ENCODE peak calls at places on chromosomes 13 and 19, in five cellular contexts. One of them, this sample, is unnamed.

GRCh38 chr19:14116525-14116917 is 1.0 kb downstream of the PRKACA start:
- DNase-seq in HCT116: no peak
- DNase-seq in endothelial cell of umbilical vein: no peak
- DNase-seq in fibroblast of lung: no peak
- DNase-seq in endodermal cell: no peak
- DNase-seq in this sample: no peak

GRCh38 chr13:112702341-112702982 is 12.6 kb downstream of the ATP11A start:
- DNase-seq in HCT116: no peak
- DNase-seq in endothelial cell of umbilical vein: no peak
- DNase-seq in fibroblast of lung: no peak
- DNase-seq in endodermal cell: peak; percentile 54
- DNase-seq in this sample: peak; percentile 52

GRCh38 chr13:113661506-113661905 is 3.5 kb upstream of the ATP4B start:
- DNase-seq in HCT116: no peak
- DNase-seq in endothelial cell of umbilical vein: no peak
- DNase-seq in fibroblast of lung: no peak
- DNase-seq in endodermal cell: no peak
- DNase-seq in this sample: no peak

GRCh38 chr19:8738377-8738776 is 16.9 kb downstream of the OR2Z1 start:
- DNase-seq in HCT116: no peak
- DNase-seq in endothelial cell of umbilical vein: no peak
- DNase-seq in fibroblast of lung: no peak
- DNase-seq in endodermal cell: no peak
- DNase-seq in this sample: no peak

GRCh38 chr13:104253063-104253680 is 1187.0 kb upstream of the SLC10A2 start:
- DNase-seq in HCT116: no peak
- DNase-seq in endothelial cell of umbilical vein: peak; percentile 54
- DNase-seq in fibroblast of lung: peak; percentile 4
- DNase-seq in endodermal cell: no peak
- DNase-seq in this sample: no peak

GRCh38 chr13:51045450-51045849 is 65.6 kb downstream of the C13orf42 start:
- DNase-seq in HCT116: no peak
- DNase-seq in endothelial cell of umbilical vein: no peak
- DNase-seq in fibroblast of lung: no peak
- DNase-seq in endodermal cell: peak; percentile 44
- DNase-seq in this sample: no peak

GRCh38 chr13:45341799-45342584 is 1.0 kb upstream of the TPT1 start:
- DNase-seq in HCT116: no peak
- DNase-seq in endothelial cell of umbilical vein: no peak
- DNase-seq in fibroblast of lung: peak; percentile 37
- DNase-seq in endodermal cell: no peak
- DNase-seq in this sample: peak; percentile 76

GRCh38 chr13:31982124-31982523 is 49.5 kb upstream of the FRY start:
- DNase-seq in HCT116: no peak
- DNase-seq in endothelial cell of umbilical vein: no peak
- DNase-seq in fibroblast of lung: peak; percentile 31
- DNase-seq in endodermal cell: no peak
- DNase-seq in this sample: no peak

GRCh38 chr13:56528040-56528760 is 612.5 kb upstream of the PRR20A start:
- DNase-seq in HCT116: no peak
- DNase-seq in endothelial cell of umbilical vein: no peak
- DNase-seq in fibroblast of lung: no peak
- DNase-seq in endodermal cell: no peak
- DNase-seq in this sample: no peak

GRCh38 chr19:29326351-29326750 is 113.4 kb upstream of the UQCRFS1 start:
- DNase-seq in HCT116: no peak
- DNase-seq in endothelial cell of umbilical vein: no peak
- DNase-seq in fibroblast of lung: no peak
- DNase-seq in endodermal cell: no peak
- DNase-seq in this sample: no peak

GRCh38 chr19:16381756-16382401 is 57.3 kb downstream of the KLF2 start:
- DNase-seq in HCT116: no peak
- DNase-seq in endothelial cell of umbilical vein: no peak
- DNase-seq in fibroblast of lung: no peak
- DNase-seq in endodermal cell: no peak
- DNase-seq in this sample: peak; percentile 95

GRCh38 chr13:42991892-42992584 is at the start of gene EPSTI1:
- DNase-seq in HCT116: no peak
- DNase-seq in endothelial cell of umbilical vein: peak; percentile 77
- DNase-seq in fibroblast of lung: peak; percentile 68
- DNase-seq in endodermal cell: peak; percentile 90
- DNase-seq in this sample: peak; percentile 87

GRCh38 chr13:37011002-37011401 is 10.4 kb downstream of the EXOSC8 start:
- DNase-seq in HCT116: no peak
- DNase-seq in endothelial cell of umbilical vein: no peak
- DNase-seq in fibroblast of lung: peak; percentile 25
- DNase-seq in endodermal cell: no peak
- DNase-seq in this sample: no peak

GRCh38 chr19:30780032-30780431 is 407.8 kb downstream of the ZNF536 start:
- DNase-seq in HCT116: no peak
- DNase-seq in endothelial cell of umbilical vein: no peak
- DNase-seq in fibroblast of lung: no peak
- DNase-seq in endodermal cell: no peak
- DNase-seq in this sample: no peak

GRCh38 chr19:17888260-17888659 is 16.5 kb downstream of the SLC5A5 start:
- DNase-seq in HCT116: no peak
- DNase-seq in endothelial cell of umbilical vein: no peak
- DNase-seq in fibroblast of lung: no peak
- DNase-seq in endodermal cell: no peak
- DNase-seq in this sample: no peak

GRCh38 chr19:18785179-18786124 is 5.7 kb downstream of the COMP start:
- DNase-seq in HCT116: peak; percentile 60
- DNase-seq in endothelial cell of umbilical vein: peak; percentile 34
- DNase-seq in fibroblast of lung: peak; percentile 38
- DNase-seq in endodermal cell: peak; percentile 99
- DNase-seq in this sample: peak; percentile 90

GRCh38 chr13:50809133-50810090 is 34.1 kb downstream of the DLEU7 start:
- DNase-seq in HCT116: no peak
- DNase-seq in endothelial cell of umbilical vein: no peak
- DNase-seq in fibroblast of lung: no peak
- DNase-seq in endodermal cell: no peak
- DNase-seq in this sample: no peak

GRCh38 chr19:46990998-46991676 is 28.5 kb upstream of the NPAS1 start:
- DNase-seq in HCT116: peak; percentile 48
- DNase-seq in endothelial cell of umbilical vein: peak; percentile 83
- DNase-seq in fibroblast of lung: peak; percentile 70
- DNase-seq in endodermal cell: peak; percentile 95
- DNase-seq in this sample: peak; percentile 88

GRCh38 chr19:34430738-34431625 is 2.8 kb downstream of the UBA2 start:
- DNase-seq in HCT116: peak; percentile 35
- DNase-seq in endothelial cell of umbilical vein: peak; percentile 73
- DNase-seq in fibroblast of lung: peak; percentile 41
- DNase-seq in endodermal cell: peak; percentile 58
- DNase-seq in this sample: no peak

GRCh38 chr13:77728265-77728966 is 30.9 kb downstream of the SLAIN1 start:
- DNase-seq in HCT116: no peak
- DNase-seq in endothelial cell of umbilical vein: no peak
- DNase-seq in fibroblast of lung: peak; percentile 1
- DNase-seq in endodermal cell: no peak
- DNase-seq in this sample: no peak

GRCh38 chr13:20415694-20416107 is 110.0 kb downstream of the CRYL1 start:
- DNase-seq in HCT116: no peak
- DNase-seq in endothelial cell of umbilical vein: no peak
- DNase-seq in fibroblast of lung: no peak
- DNase-seq in endodermal cell: no peak
- DNase-seq in this sample: no peak

GRCh38 chr19:8585894-8586750 is 8.9 kb upstream of the MYO1F start:
- DNase-seq in HCT116: peak; percentile 49
- DNase-seq in endothelial cell of umbilical vein: no peak
- DNase-seq in fibroblast of lung: peak; percentile 36
- DNase-seq in endodermal cell: peak; percentile 97
- DNase-seq in this sample: no peak

GRCh38 chr19:4713384-4713951 is 10.2 kb downstream of the DPP9 start:
- DNase-seq in HCT116: peak; percentile 94
- DNase-seq in endothelial cell of umbilical vein: peak; percentile 94
- DNase-seq in fibroblast of lung: peak; percentile 100
- DNase-seq in endodermal cell: no peak
- DNase-seq in this sample: peak; percentile 94

GRCh38 chr19:50155520-50156109 is 7.5 kb downstream of the IZUMO2 start:
- DNase-seq in HCT116: no peak
- DNase-seq in endothelial cell of umbilical vein: no peak
- DNase-seq in fibroblast of lung: no peak
- DNase-seq in endodermal cell: peak; percentile 65
- DNase-seq in this sample: no peak

GRCh38 chr13:105345116-105345515 is 1190.3 kb downstream of the EFNB2 start:
- DNase-seq in HCT116: no peak
- DNase-seq in endothelial cell of umbilical vein: no peak
- DNase-seq in fibroblast of lung: no peak
- DNase-seq in endodermal cell: no peak
- DNase-seq in this sample: no peak

GRCh38 chr13:99150575-99151370 is 49.9 kb upstream of the UBAC2 start:
- DNase-seq in HCT116: no peak
- DNase-seq in endothelial cell of umbilical vein: no peak
- DNase-seq in fibroblast of lung: peak; percentile 80
- DNase-seq in endodermal cell: no peak
- DNase-seq in this sample: no peak

GRCh38 chr19:7644550-7644877 is 7.6 kb downstream of the STXBP2 start:
- DNase-seq in HCT116: no peak
- DNase-seq in endothelial cell of umbilical vein: no peak
- DNase-seq in fibroblast of lung: no peak
- DNase-seq in endodermal cell: no peak
- DNase-seq in this sample: no peak

GRCh38 chr19:47231215-47232054 is 436 bp upstream of the BBC3 start:
- DNase-seq in HCT116: no peak
- DNase-seq in endothelial cell of umbilical vein: peak; percentile 91
- DNase-seq in fibroblast of lung: peak; percentile 91
- DNase-seq in endodermal cell: peak; percentile 95
- DNase-seq in this sample: peak; percentile 97

GRCh38 chr13:71721117-71721516 is 145.9 kb downstream of the DACH1 start:
- DNase-seq in HCT116: no peak
- DNase-seq in endothelial cell of umbilical vein: no peak
- DNase-seq in fibroblast of lung: no peak
- DNase-seq in endodermal cell: no peak
- DNase-seq in this sample: no peak
- H3K9ac ChIP-seq in HCT116: no peak overlapping the region
- H3K9ac ChIP-seq in endothelial cell of umbilical vein: no peak overlapping the region
- H3K9ac ChIP-seq in fibroblast of lung: no peak overlapping the region
- H3K9ac ChIP-seq in endodermal cell: no peak overlapping the region
- H3K9ac ChIP-seq in this sample: no peak overlapping the region

GRCh38 chr19:36635342-36635741 is 30.2 kb downstream of the ZNF382 start:
- DNase-seq in HCT116: no peak
- DNase-seq in endothelial cell of umbilical vein: no peak
- DNase-seq in fibroblast of lung: no peak
- DNase-seq in endodermal cell: no peak
- DNase-seq in this sample: no peak
- H3K9me3 ChIP-seq in HCT116: peaks cover 16% of the 10 kb centered on the region
- H3K9me3 ChIP-seq in endothelial cell of umbilical vein: peaks cover 6% of the 10 kb centered on the region
- H3K9me3 ChIP-seq in fibroblast of lung: no peaks in the 10 kb centered on the region
- H3K9me3 ChIP-seq in endodermal cell: peaks cover 91% of the 10 kb centered on the region
- H3K9me3 ChIP-seq in this sample: peaks cover 88% of the 10 kb centered on the region

GRCh38 chr19:21434516-21434915 is 37.6 kb downstream of the ZNF493 start:
- DNase-seq in HCT116: no peak
- DNase-seq in endothelial cell of umbilical vein: no peak
- DNase-seq in fibroblast of lung: no peak
- DNase-seq in endodermal cell: no peak
- DNase-seq in this sample: no peak
- TF ChIP-seq CTCF in HCT116: no peak
- TF ChIP-seq CTCF in endothelial cell of umbilical vein: no peak
- TF ChIP-seq CTCF in fibroblast of lung: no peak
- TF ChIP-seq CTCF in endodermal cell: no peak
- TF ChIP-seq CTCF in this sample: no peak

DNA sequence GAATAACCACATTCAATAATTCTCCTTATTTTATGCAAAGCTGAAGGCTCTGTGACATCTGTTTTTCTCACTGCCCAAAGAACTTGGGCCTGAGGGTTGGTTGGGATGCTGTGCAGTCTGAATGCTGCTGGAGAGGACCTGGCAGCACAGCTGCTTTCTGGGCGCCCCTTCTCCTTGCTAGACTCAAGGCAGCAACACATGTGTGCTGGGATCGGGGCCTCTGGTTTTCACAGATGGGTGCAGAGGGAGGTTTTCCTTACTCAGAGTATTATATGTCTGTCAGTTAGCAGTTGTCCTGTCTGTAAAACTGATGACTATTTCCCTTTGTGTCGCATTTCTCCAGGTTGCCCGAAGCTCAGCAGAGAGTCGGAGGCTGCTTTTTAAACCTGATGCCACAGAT is 53.2 kb upstream of the TEX29 start:
- DNase-seq in HCT116: no peak
- DNase-seq in endothelial cell of umbilical vein: no peak
- DNase-seq in fibroblast of lung: no peak
- DNase-seq in endodermal cell: no peak
- DNase-seq in this sample: no peak
- H3K9ac ChIP-seq in HCT116: no peak overlapping the region
- H3K9ac ChIP-seq in endothelial cell of umbilical vein: no peak overlapping the region
- H3K9ac ChIP-seq in fibroblast of lung: no peak overlapping the region
- H3K9ac ChIP-seq in endodermal cell: no peak overlapping the region
- H3K9ac ChIP-seq in this sample: no peak overlapping the region

GRCh38 chr13:19332380-19332779 is 150.8 kb upstream of the TUBA3C start:
- DNase-seq in HCT116: no peak
- DNase-seq in endothelial cell of umbilical vein: no peak
- DNase-seq in fibroblast of lung: no peak
- DNase-seq in endodermal cell: no peak
- DNase-seq in this sample: no peak
- H3K9me3 ChIP-seq in HCT116: no peaks in the 10 kb centered on the region
- H3K9me3 ChIP-seq in endothelial cell of umbilical vein: no peaks in the 10 kb centered on the region
- H3K9me3 ChIP-seq in fibroblast of lung: no peaks in the 10 kb centered on the region
- H3K9me3 ChIP-seq in endodermal cell: peaks cover 66% of the 10 kb centered on the region
- H3K9me3 ChIP-seq in this sample: no peaks in the 10 kb centered on the region

DNA sequence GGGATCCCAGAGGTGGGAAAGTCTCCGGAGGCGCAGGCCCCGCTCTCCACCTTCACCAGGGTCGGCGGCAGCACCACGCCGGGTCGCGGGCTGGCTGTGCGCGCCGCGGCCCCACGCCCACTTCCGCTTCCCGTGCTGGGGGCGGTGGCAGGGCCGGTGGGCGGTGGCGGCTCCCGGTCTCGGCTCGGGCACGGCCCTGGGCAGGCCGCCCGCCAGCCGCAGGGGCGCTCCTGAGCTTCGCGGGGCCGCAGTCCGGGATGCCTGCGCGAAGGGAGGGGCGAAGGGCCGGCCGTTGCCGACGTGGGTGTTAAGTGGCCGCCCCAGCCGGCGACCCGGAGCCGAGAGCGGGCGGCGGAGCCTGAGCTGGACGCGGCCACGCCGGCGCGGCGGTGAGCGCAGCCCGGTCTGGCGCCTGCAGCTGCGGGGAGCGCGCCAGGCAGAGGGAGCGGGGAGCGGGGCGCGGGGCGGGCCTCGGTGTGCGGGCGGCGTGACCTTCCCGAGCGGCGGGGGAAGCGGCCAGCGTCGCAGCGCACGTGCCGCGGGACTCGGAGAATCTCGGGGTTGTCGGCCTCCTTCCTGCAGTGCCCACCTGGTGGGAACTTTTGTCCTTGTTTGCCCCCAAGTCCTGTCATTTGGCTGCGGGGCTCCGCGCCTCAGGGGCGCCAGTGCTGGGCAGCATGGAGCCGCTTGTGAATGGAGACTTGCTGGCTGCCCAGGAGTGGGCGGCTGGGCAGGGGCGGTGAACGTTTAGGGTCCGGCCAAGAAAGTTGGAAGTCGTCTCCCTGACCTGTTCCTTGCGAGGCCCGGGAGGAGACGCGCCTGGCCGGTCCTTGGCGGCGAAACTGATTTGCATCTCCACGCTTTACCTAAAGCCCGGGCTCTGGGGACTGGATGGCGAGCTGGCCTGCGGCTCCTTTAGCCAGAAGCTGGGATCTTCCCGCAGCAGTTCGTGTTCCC is at the start of gene SLC25A15:
- DNase-seq in HCT116: peak; percentile 48
- DNase-seq in endothelial cell of umbilical vein: peak; percentile 82
- DNase-seq in fibroblast of lung: peak; percentile 80
- DNase-seq in endodermal cell: peak; percentile 91
- DNase-seq in this sample: peak; percentile 93
- TF ChIP-seq CTCF in HCT116: no peak
- TF ChIP-seq CTCF in endothelial cell of umbilical vein: peak; percentile 31
- TF ChIP-seq CTCF in fibroblast of lung: no peak
- TF ChIP-seq CTCF in endodermal cell: peak; percentile 67
- TF ChIP-seq CTCF in this sample: peak; percentile 19